ENCODE peak calls at places on chromosomes 16 and 17, in four cellular contexts. J is naive thymus-derived CD4-positive, alpha-beta T cell; G is heart left ventricle; K is left lung. M is an unnamed sample.

GRCh38 chr17:83192161-83192788 is 112.9 kb downstream of the METRNL start:
- DNase-seq in J (no peak), K (peak), G (no peak), M (peak)

GRCh38 chr16:66364959-66365306 is 1.6 kb upstream of the CDH5 start:
- DNase-seq in G (no peak), K (no peak), J (no peak), M (no peak)

GRCh38 chr16:65068151-65068740 is 53.6 kb downstream of the CDH11 start:
- DNase-seq in K (no peak), J (no peak), G (no peak), M (no peak)

GRCh38 chr17:68398731-68399637 is 58.3 kb downstream of the WIPI1 start:
- DNase-seq in J (no peak), G (peak), K (peak), M (no peak)

GRCh38 chr17:51154176-51154575 is 817 bp downstream of the NME1 start:
- DNase-seq in K (no peak), G (no peak), J (no peak), M (no peak)

GRCh38 chr16:5619314-5619713 is 521.7 kb upstream of the EEF2KMT start:
- DNase-seq in G (no peak), J (no peak), K (no peak), M (no peak)

GRCh38 chr17:4499431-4500187 is 928 bp downstream of the SPNS2 start:
- DNase-seq in J (no peak), K (peak), G (peak), M (peak)

GRCh38 chr17:68456529-68457167 is 648 bp downstream of the WIPI1 start:
- DNase-seq in J (no peak), K (peak), G (peak), M (peak)

GRCh38 chr17:64739316-64740058 is 77.4 kb upstream of the SMURF2 start:
- DNase-seq in G (no peak), K (no peak), J (no peak), M (no peak)

GRCh38 chr16:86285938-86286921 is 224.1 kb upstream of the FOXF1 start:
- DNase-seq in K (no peak), J (no peak), G (no peak), M (no peak)

GRCh38 chr17:49496183-49496865 is 1.2 kb downstream of the NGFR start:
- DNase-seq in G (peak), K (peak), J (peak), M (peak)

GRCh38 chr17:57782051-57782490 is 37.0 kb upstream of the CCDC182 start:
- DNase-seq in G (peak), J (no peak), K (no peak), M (no peak)

GRCh38 chr16:22370038-22370541 is 4.3 kb downstream of the CDR2 start:
- DNase-seq in K (no peak), J (no peak), G (no peak), M (no peak)

GRCh38 chr17:1179635-1180433 is at the start of gene ABR:
- DNase-seq in K (peak), J (no peak), G (peak), M (no peak)

GRCh38 chr17:37662358-37662757 is 19.1 kb upstream of the DDX52 start:
- DNase-seq in K (no peak), G (no peak), J (no peak), M (no peak)

GRCh38 chr16:88854306-88855111 is 2.2 kb downstream of the GALNS start:
- DNase-seq in G (no peak), J (no peak), K (no peak), M (no peak)

GRCh38 chr17:7233701-7234099 is 617 bp downstream of the DVL2 start:
- DNase-seq in K (no peak), G (no peak), J (no peak), M (no peak)

GRCh38 chr16:48276102-48276501 is 28.8 kb upstream of the ABCC11 start:
- DNase-seq in G (no peak), J (no peak), K (no peak), M (no peak)

GRCh38 chr16:25893332-25893731 is 201.6 kb downstream of the HS3ST4 start:
- DNase-seq in G (no peak), J (no peak), K (no peak), M (no peak)

GRCh38 chr17:20948984-20949777 is 93.6 kb downstream of the USP22 start:
- DNase-seq in K (no peak), G (no peak), J (no peak), M (no peak)

GRCh38 chr17:16969931-16970906 is 1.7 kb downstream of the TNFRSF13B start:
- DNase-seq in J (no peak), K (no peak), G (no peak), M (no peak)

GRCh38 chr16:69483611-69484010 is 59.2 kb downstream of the CYB5B start:
- DNase-seq in K (no peak), J (no peak), G (no peak), M (no peak)

GRCh38 chr16:17411263-17411662 is 59.5 kb downstream of the XYLT1 start:
- DNase-seq in G (no peak), K (no peak), J (no peak), M (no peak)

GRCh38 chr16:17409894-17410293 is 60.9 kb downstream of the XYLT1 start:
- DNase-seq in G (no peak), K (no peak), J (no peak), M (no peak)

GRCh38 chr16:17413508-17413907 is 57.3 kb downstream of the XYLT1 start:
- DNase-seq in G (no peak), K (no peak), J (no peak), M (no peak)

GRCh38 chr16:17414421-17414820 is 56.3 kb downstream of the XYLT1 start:
- DNase-seq in K (no peak), J (no peak), G (no peak), M (no peak)

DNA sequence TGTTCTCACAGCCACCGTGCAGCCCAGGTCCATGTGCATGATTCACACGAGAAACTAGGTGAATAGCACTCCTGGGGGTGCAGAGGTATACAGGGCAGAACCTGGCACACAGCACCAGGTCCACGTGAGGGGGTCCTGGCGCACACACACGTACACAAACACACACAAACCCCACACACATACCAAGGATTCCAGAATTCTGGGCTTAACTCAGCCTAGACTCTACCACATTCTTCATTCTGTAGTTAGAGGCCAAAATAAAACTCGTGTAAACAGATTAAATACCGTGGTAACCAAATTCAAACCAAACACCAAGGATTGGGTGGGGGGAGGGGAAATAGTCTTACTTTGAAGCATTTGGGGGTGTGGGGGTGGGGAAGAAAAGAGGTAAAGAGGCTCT is 58.5 kb downstream of the XYLT1 start:
- DNase-seq in G (no peak), K (no peak), J (no peak), M (no peak)
- H3K27ac ChIP-seq in G (no peak), K (no peak), J (no peak), M (no peak)

GRCh38 chr17:59332890-59333377 is 1.5 kb downstream of the YPEL2 start:
- DNase-seq in K (no peak), J (no peak), G (peak), M (no peak)
- H3K27ac ChIP-seq in K (peak), J (peak), G (peak), M (peak)

GRCh38 chr16:19639986-19640421 is 78.0 kb downstream of the KNOP1 start:
- DNase-seq in G (no peak), K (no peak), J (peak), M (no peak)

GRCh38 chr16:19636436-19637267 is 81.1 kb downstream of the VPS35L start:
- DNase-seq in K (no peak), J (no peak), G (no peak), M (no peak)
- H3K27ac ChIP-seq in K (no peak), J (no peak), G (no peak), M (no peak)

DNA sequence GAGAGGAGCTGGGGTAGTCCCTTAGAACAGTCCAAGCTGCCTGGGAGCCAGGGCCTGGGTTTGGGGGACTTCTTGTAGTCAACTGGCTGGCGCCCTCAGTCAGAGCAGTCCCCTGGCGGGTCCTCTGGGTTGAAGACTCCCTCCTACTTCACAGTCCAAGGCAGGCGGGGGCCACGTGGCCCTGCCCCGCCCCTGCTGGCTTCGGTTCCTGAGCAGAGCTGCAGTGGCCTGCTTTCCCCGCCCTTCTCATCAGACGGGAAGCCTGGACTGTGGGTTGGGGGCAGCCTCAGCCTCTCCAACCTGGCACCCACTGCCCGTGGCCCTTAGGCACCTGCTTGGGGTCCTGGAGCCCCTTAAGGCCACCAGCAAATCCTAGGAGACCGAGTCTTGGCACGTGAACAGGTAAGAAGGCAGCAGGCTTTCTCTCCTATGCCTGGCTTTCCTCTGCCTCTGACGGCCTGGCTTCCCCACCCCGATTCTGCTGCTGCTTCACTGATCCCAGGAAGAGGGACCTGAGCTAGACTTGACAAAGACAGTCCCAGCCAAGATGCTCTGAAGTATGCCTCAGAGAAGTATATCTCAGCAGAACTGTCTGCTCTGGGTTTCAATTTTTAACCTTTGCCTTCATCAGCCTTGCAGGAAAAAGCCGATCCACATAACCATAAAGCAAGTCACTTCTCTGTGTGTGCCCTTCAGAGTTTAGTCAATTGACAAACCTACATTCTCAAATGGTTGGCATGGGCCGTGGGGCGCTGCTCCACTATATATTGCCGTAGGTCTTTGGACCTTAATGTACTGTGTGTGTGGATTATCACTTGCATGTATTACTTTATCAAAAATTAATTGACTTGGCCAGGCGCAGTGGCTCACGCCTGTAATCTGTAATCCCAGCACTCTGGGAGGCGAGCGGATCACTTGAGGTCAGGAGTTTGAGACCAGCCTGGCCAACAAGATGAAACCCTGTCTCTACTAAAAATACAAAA is 56.3 kb downstream of the SF3B3 start:
- DNase-seq in K (no peak), G (peak), J (no peak), M (peak)
- H3K27ac ChIP-seq in K (no peak), G (no peak), J (no peak), M (no peak)

DNA sequence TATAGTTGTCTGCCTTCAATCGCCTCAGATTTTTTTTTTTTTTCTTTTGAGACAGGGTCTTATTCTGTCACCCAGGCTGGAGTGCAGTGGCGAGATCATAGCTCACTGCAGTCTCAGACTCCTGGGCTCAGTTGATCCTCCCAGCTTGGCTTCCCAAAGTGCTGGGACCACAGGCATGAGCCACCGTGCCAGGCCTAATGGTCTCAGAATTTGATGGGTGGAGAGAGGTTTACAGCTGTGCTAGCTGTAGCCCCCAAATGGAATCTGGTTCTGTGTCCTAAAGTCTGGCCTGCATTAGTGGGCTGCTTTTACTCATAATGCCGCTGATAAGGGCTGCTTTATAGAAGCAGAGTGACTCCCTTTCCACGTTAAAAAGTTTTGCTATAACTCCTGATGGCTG is 5.1 kb downstream of the ZNRF1 start:
- DNase-seq in K (no peak), G (no peak), J (no peak), M (no peak)
- H3K27ac ChIP-seq in K (no peak), G (no peak), J (no peak), M (no peak)